ENCODE peak calls at places on chromosomes 7 and 10, in five cellular contexts. K is A549, N is vagina, J is GM06990, Z is skeletal muscle cell. W is an unnamed sample.

GRCh38 chr7:51059493-51059892 is 257.1 kb downstream of the COBL start:
- DNase-seq in K (no peak), N (no peak), J (no peak), Z (no peak), W (no peak)

GRCh38 chr10:71542476-71542875 is 145.8 kb downstream of the CDH23 start:
- DNase-seq in J (no peak), Z (no peak), N (no peak), K (no peak), W (no peak)

GRCh38 chr10:15609291-15609690 is 110.4 kb downstream of the ITGA8 start:
- DNase-seq in Z (no peak), K (no peak), N (no peak), J (no peak), W (no peak)

GRCh38 chr7:33262476-33262875 is 133.1 kb downstream of the BBS9 start:
- DNase-seq in K (no peak), J (no peak), Z (no peak), N (no peak), W (no peak)

GRCh38 chr7:141220263-141220662 is 146.4 kb downstream of the TMEM178B start:
- DNase-seq in K (peak), N (no peak), J (no peak), Z (no peak), W (no peak)

GRCh38 chr7:150668977-150669376 is 16.5 kb upstream of the GIMAP2 start:
- DNase-seq in J (no peak), N (no peak), Z (no peak), K (no peak), W (no peak)

GRCh38 chr7:5177060-5177459 is 13.0 kb upstream of the WIPI2 start:
- DNase-seq in Z (no peak), K (no peak), J (no peak), N (no peak), W (peak)

GRCh38 chr7:28433604-28434254 is 21.4 kb downstream of the CREB5 start:
- DNase-seq in Z (peak), N (no peak), J (no peak), K (no peak), W (no peak)

GRCh38 chr7:30406664-30407425 is 71.7 kb downstream of the NOD1 start:
- DNase-seq in K (no peak), N (no peak), Z (peak), J (no peak), W (no peak)

GRCh38 chr7:70259497-70259896 is 661.2 kb downstream of the AUTS2 start:
- DNase-seq in K (no peak), N (no peak), Z (peak), J (no peak), W (no peak)

GRCh38 chr7:114874170-114874569 is 47.7 kb upstream of the MDFIC start:
- DNase-seq in K (no peak), Z (no peak), J (no peak), N (no peak), W (no peak)

GRCh38 chr10:60871215-60871614 is 72.8 kb downstream of the RHOBTB1 start:
- DNase-seq in N (no peak), K (no peak), Z (no peak), J (no peak), W (no peak)

GRCh38 chr7:137462074-137462715 is 118.7 kb upstream of the PTN start:
- DNase-seq in N (no peak), K (no peak), Z (no peak), J (no peak), W (no peak)

GRCh38 chr7:15015545-15016314 is 113.2 kb upstream of the DGKB start:
- DNase-seq in K (peak), J (no peak), N (no peak), Z (peak), W (peak)

GRCh38 chr10:954396-954795 is 22.9 kb upstream of the LARP4B start:
- DNase-seq in J (no peak), Z (no peak), N (no peak), K (no peak), W (no peak)

GRCh38 chr10:124453965-124454610 is 4.3 kb upstream of the NKX1-2 start:
- DNase-seq in J (no peak), K (no peak), Z (no peak), N (no peak), W (no peak)

GRCh38 chr7:17357952-17358351 is 59.5 kb downstream of the AHR start:
- DNase-seq in J (no peak), N (no peak), K (no peak), Z (no peak), W (no peak)

GRCh38 chr7:123782071-123782798 is 33.4 kb upstream of the WASL start:
- DNase-seq in J (no peak), Z (no peak), N (no peak), K (no peak), W (no peak)